ENCODE peak calls at places on chromosomes 4 and X, in seven cellular contexts. F, N, H, B, Q, V and S are unnamed samples.
A peak's percentile ranks its signal among the peaks of the same experiment; 100 is the strongest.

GRCh38 chrX:17814557-17814956 is 46.5 kb downstream of the RAI2 start:
- DNase-seq in F (no peak), N (peak; percentile 67), H (no peak), B (no peak), Q (peak; percentile 1), V (no peak), S (no peak)

GRCh38 chrX:109270580-109271484 is 211.1 kb downstream of the GUCY2F start:
- DNase-seq in F (no peak), N (no peak), H (no peak), B (peak; percentile 49), Q (peak; percentile 97), V (no peak), S (no peak)

GRCh38 chr4:155846929-155847328 is 19.1 kb downstream of the ASIC5 start:
- DNase-seq in F (no peak), N (no peak), H (no peak), B (no peak), Q (no peak), V (no peak), S (no peak)

GRCh38 chr4:160514126-160514525 is 1411.2 kb downstream of the RAPGEF2 start:
- DNase-seq in F (no peak), N (peak; percentile 7), H (no peak), B (no peak), Q (peak; percentile 35), V (no peak), S (no peak)

GRCh38 chr4:84238247-84239090 is 260.6 kb downstream of the NKX6-1 start:
- DNase-seq in F (no peak), N (peak; percentile 64), H (no peak), B (no peak), Q (peak; percentile 26), V (no peak), S (no peak)

GRCh38 chr4:78227411-78228057 is 170.4 kb downstream of the FRAS1 start:
- DNase-seq in F (no peak), N (no peak), H (no peak), B (no peak), Q (no peak), V (no peak), S (no peak)

GRCh38 chr4:153005914-153006381 is 69.8 kb downstream of the FHDC1 start:
- DNase-seq in F (no peak), N (no peak), H (no peak), B (no peak), Q (no peak), V (no peak), S (peak; percentile 24)

GRCh38 chr4:16262188-16262587 is 35.9 kb upstream of the TAPT1 start:
- DNase-seq in F (no peak), N (no peak), H (no peak), B (no peak), Q (no peak), V (no peak), S (no peak)

GRCh38 chr4:121070696-121071639 is 1.4 kb downstream of the NDNF start:
- DNase-seq in F (peak; percentile 14), N (no peak), H (peak; percentile 51), B (peak; percentile 35), Q (no peak), V (no peak), S (peak; percentile 78)

GRCh38 chr4:143625632-143626031 is 74.8 kb downstream of the FREM3 start:
- DNase-seq in F (no peak), N (no peak), H (no peak), B (no peak), Q (no peak), V (no peak), S (no peak)

GRCh38 chrX:141220342-141221008 is 21.8 kb downstream of the SPANXC start:
- DNase-seq in F (peak; percentile 28), N (peak; percentile 92), H (no peak), B (no peak), Q (peak; percentile 78), V (no peak), S (no peak)

GRCh38 chrX:79133897-79134296 is 10.6 kb upstream of the GPR174 start:
- DNase-seq in F (no peak), N (no peak), H (no peak), B (no peak), Q (no peak), V (no peak), S (no peak)

GRCh38 chr4:4542824-4543485 is 1.1 kb upstream of the STX18 start:
- DNase-seq in F (no peak), N (no peak), H (no peak), B (no peak), Q (peak; percentile 5), V (no peak), S (no peak)

GRCh38 chrX:119266364-119266995 is 30.4 kb downstream of the PGRMC1 start:
- DNase-seq in F (peak; percentile 23), N (peak; percentile 52), H (no peak), B (peak; percentile 13), Q (peak; percentile 6), V (no peak), S (no peak)

GRCh38 chr4:48307528-48307927 is 33.8 kb upstream of the SLAIN2 start:
- DNase-seq in F (no peak), N (no peak), H (no peak), B (no peak), Q (no peak), V (no peak), S (no peak)

GRCh38 chrX:45358417-45358816 is 157.7 kb upstream of the DIPK2B start:
- DNase-seq in F (no peak), N (no peak), H (no peak), B (no peak), Q (no peak), V (no peak), S (no peak)

GRCh38 chr4:85499573-85499972 is 24.6 kb downstream of the ARHGAP24 start:
- DNase-seq in F (no peak), N (no peak), H (no peak), B (no peak), Q (no peak), V (no peak), S (no peak)

GRCh38 chrX:129230850-129231512 is 292.3 kb downstream of the SMARCA1 start:
- DNase-seq in F (no peak), N (no peak), H (no peak), B (no peak), Q (no peak), V (no peak), S (no peak)

GRCh38 chr4:78616046-78616498 is 64.5 kb downstream of the ANXA3 start:
- DNase-seq in F (no peak), N (no peak), H (no peak), B (no peak), Q (no peak), V (no peak), S (no peak)

GRCh38 chrX:115719171-115719570 is 158.2 kb downstream of the PLS3 start:
- DNase-seq in F (no peak), N (no peak), H (no peak), B (no peak), Q (no peak), V (no peak), S (no peak)

GRCh38 chrX:115709039-115709438 is 148.1 kb downstream of the PLS3 start:
- DNase-seq in F (no peak), N (peak; percentile 45), H (no peak), B (no peak), Q (peak; percentile 20), V (no peak), S (no peak)

GRCh38 chrX:115712484-115712883 is 151.5 kb downstream of the PLS3 start:
- DNase-seq in F (no peak), N (no peak), H (no peak), B (no peak), Q (no peak), V (no peak), S (no peak)

GRCh38 chrX:115713465-115713864 is 152.5 kb downstream of the PLS3 start:
- DNase-seq in F (no peak), N (peak; percentile 31), H (no peak), B (no peak), Q (peak; percentile 70), V (no peak), S (no peak)
- TF ChIP-seq CTCF in F (no peak), N (no peak), H (no peak), B (no peak), Q (no peak), V (no peak), S (no peak)

GRCh38 chrX:154735695-154736393 is 15.0 kb downstream of the GAB3 start:
- DNase-seq in F (no peak), N (peak; percentile 7), H (no peak), B (no peak), Q (peak; percentile 41), V (no peak), S (peak; percentile 84)
- H3K27ac ChIP-seq in F (no peak overlapping the region), N (no peak overlapping the region), H (no peak overlapping the region), B (peak overlapping the region; percentile 84), Q (peak overlapping the region; percentile 4), V (peak overlapping the region; percentile 40), S (peak overlapping the region; percentile 76)

DNA sequence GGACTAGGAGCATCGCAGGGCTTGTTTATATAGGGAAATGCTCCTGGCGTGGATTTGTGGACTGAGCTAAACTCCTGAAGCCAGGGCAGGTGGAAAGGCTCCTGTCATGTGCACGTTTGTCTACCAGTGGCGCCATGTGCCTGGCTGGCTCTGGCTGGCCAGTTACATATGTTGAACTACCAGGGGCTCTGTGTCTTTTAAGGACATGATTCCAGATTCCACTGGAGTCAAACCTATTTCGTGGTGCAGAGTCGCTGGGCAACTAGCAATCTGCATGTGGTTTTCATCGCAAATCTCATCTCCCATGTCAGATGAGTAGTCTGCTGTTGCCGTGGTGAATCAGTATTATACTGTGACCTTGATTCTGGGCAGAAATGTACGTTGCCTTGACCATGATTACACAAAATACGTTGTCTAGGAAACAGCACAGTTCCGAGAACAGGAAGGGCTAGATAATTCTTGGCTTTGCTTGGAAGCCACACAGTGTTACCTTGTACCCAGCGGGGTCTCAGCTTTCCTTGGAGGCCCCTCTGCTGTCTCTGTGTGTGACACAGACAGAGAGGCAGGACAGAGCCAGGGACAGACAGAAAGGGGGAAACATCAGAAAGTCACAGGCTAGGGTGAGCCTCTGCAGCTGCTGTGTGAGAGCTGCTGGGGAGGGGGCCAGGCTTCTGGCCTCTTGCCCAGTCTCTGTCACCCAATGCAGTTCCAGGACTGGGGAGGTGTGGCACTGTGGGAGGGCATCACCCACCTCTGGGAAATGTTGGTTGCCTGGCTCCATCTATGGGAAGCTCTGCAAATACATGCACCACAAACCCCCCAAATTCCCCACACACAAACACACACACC is 19.2 kb downstream of the PNMA6E start:
- DNase-seq in F (peak; percentile 9), N (no peak), H (no peak), B (peak; percentile 33), Q (peak; percentile 9), V (no peak), S (no peak)
- TF ChIP-seq CTCF in F (no peak), N (no peak), H (no peak), B (no peak), Q (peak; percentile 6), V (no peak), S (no peak)

GRCh38 chrX:21375795-21376069 is 1.5 kb downstream of the CNKSR2 start:
- DNase-seq in F (no peak), N (no peak), H (no peak), B (no peak), Q (no peak), V (no peak), S (no peak)

GRCh38 chrX:21373637-21374162 is 518 bp upstream of the CNKSR2 start:
- DNase-seq in F (peak; percentile 4), N (no peak), H (no peak), B (no peak), Q (no peak), V (no peak), S (no peak)

GRCh38 chrX:21376636-21377035 is 2.4 kb downstream of the CNKSR2 start:
- DNase-seq in F (no peak), N (no peak), H (no peak), B (no peak), Q (no peak), V (no peak), S (no peak)

GRCh38 chrX:21374163-21374993 is at the start of gene CNKSR2:
- DNase-seq in F (peak; percentile 53), N (peak; percentile 14), H (peak; percentile 77), B (peak; percentile 19), Q (peak; percentile 26), V (no peak), S (peak; percentile 75)

GRCh38 chrX:21374994-21375794 is 976 bp downstream of the CNKSR2 start:
- DNase-seq in F (no peak), N (no peak), H (no peak), B (no peak), Q (no peak), V (no peak), S (no peak)
- H3K27ac ChIP-seq in F (no peak overlapping the region), N (no peak overlapping the region), H (no peak overlapping the region), B (no peak overlapping the region), Q (no peak overlapping the region), V (no peak overlapping the region), S (peak overlapping the region; percentile 72)